ENCODE peak calls at places on chromosomes 16 and 17, in four cellular contexts. K, F, J and O are unnamed samples.

GRCh38 chr16:35146723-35147458 is 1687.5 kb downstream of the TP53TG3F start:
- DNase-seq in K (no peak), F (no peak), J (no peak), O (no peak)

GRCh38 chr16:85123891-85124635 is 11.8 kb upstream of the CIBAR2 start:
- DNase-seq in K (no peak), F (no peak), J (no peak), O (no peak)

GRCh38 chr17:29238133-29238850 is 8.4 kb upstream of the CRYBA1 start:
- DNase-seq in K (no peak), F (no peak), J (no peak), O (no peak)

GRCh38 chr17:20009052-20009301 is 182 bp upstream of the SPECC1 start:
- DNase-seq in K (no peak), F (peak; percentile 76), J (no peak), O (no peak)

GRCh38 chr17:8922451-8922850 is 43.1 kb downstream of the PIK3R5 start:
- DNase-seq in K (no peak), F (no peak), J (no peak), O (no peak)

GRCh38 chr17:83078378-83079339 is 750 bp upstream of the METRNL start:
- DNase-seq in K (no peak), F (no peak), J (no peak), O (no peak)

GRCh38 chr17:751269-752001 is 629 bp downstream of the GEMIN4 start:
- DNase-seq in K (no peak), F (peak; percentile 58), J (peak; percentile 37), O (no peak)

GRCh38 chr17:40564883-40565744 is at the start of gene CCR7:
- DNase-seq in K (no peak), F (no peak), J (peak; percentile 73), O (no peak)

GRCh38 chr17:69961488-69962145 is 113.4 kb upstream of the KCNJ16 start:
- DNase-seq in K (no peak), F (peak; percentile 7), J (peak; percentile 6), O (no peak)

GRCh38 chr17:71232801-71233559 is 887.8 kb upstream of the SOX9 start:
- DNase-seq in K (no peak), F (no peak), J (no peak), O (no peak)

GRCh38 chr17:39264119-39264518 is 38.4 kb upstream of the STAC2 start:
- DNase-seq in K (no peak), F (no peak), J (no peak), O (no peak)

GRCh38 chr16:68737730-68738590 is 868 bp downstream of the CDH1 start:
- DNase-seq in K (no peak), F (peak; percentile 73), J (no peak), O (no peak)

GRCh38 chr16:51374346-51374745 is 223.3 kb upstream of the SALL1 start:
- DNase-seq in K (no peak), F (no peak), J (no peak), O (no peak)

GRCh38 chr16:24580665-24581064 is 41.3 kb downstream of the RBBP6 start:
- DNase-seq in K (no peak), F (peak; percentile 33), J (no peak), O (no peak)

GRCh38 chr17:45425125-45425983 is 7.3 kb downstream of the ARHGAP27 start:
- DNase-seq in K (peak; percentile 99), F (peak; percentile 97), J (peak; percentile 77), O (no peak)

GRCh38 chr17:51761105-51761504 is 397.4 kb downstream of the CA10 start:
- DNase-seq in K (no peak), F (no peak), J (no peak), O (no peak)

GRCh38 chr17:71793550-71793949 is 327.3 kb upstream of the SOX9 start:
- DNase-seq in K (no peak), F (no peak), J (no peak), O (no peak)

GRCh38 chr17:17063546-17064122 is 21.4 kb downstream of the MPRIP start:
- DNase-seq in K (no peak), F (no peak), J (no peak), O (no peak)

GRCh38 chr17:6510321-6511023 is 45.9 kb downstream of the PITPNM3 start:
- DNase-seq in K (no peak), F (no peak), J (peak; percentile 13), O (no peak)

GRCh38 chr16:66457888-66458287 is 30.8 kb downstream of the BEAN1 start:
- DNase-seq in K (no peak), F (no peak), J (no peak), O (no peak)

GRCh38 chr16:88387941-88388627 is 5.3 kb downstream of the ZNF469 start:
- DNase-seq in K (peak; percentile 30), F (peak; percentile 74), J (no peak), O (no peak)

GRCh38 chr16:7967986-7968509 is 622.3 kb downstream of the TMEM114 start:
- DNase-seq in K (no peak), F (no peak), J (no peak), O (no peak)

GRCh38 chr16:11283820-11284248 is 2.7 kb upstream of the PRM1 start:
- DNase-seq in K (peak; percentile 69), F (no peak), J (no peak), O (no peak)

GRCh38 chr16:2706085-2706484 is 13.9 kb downstream of the PRSS27 start:
- DNase-seq in K (no peak), F (no peak), J (no peak), O (no peak)

GRCh38 chr17:17783825-17784598 is 52.8 kb downstream of the SREBF1 start:
- DNase-seq in K (no peak), F (no peak), J (no peak), O (peak; percentile 17)

GRCh38 chr16:75244844-75245758 is 6.3 kb downstream of the BCAR1 start:
- DNase-seq in K (peak; percentile 99), F (peak; percentile 67), J (no peak), O (no peak)

GRCh38 chr16:25587783-25588182 is 104.0 kb upstream of the HS3ST4 start:
- DNase-seq in K (no peak), F (no peak), J (no peak), O (no peak)

GRCh38 chr16:10770907-10771306 is 27.3 kb downstream of the NUBP1 start:
- DNase-seq in K (no peak), F (no peak), J (no peak), O (no peak)

GRCh38 chr17:40497704-40498103 is 3.7 kb downstream of the TNS4 start:
- DNase-seq in K (no peak), F (no peak), J (no peak), O (no peak)

GRCh38 chr16:77584205-77584859 is 138.0 kb upstream of the NUDT7 start:
- DNase-seq in K (peak; percentile 44), F (peak; percentile 43), J (peak; percentile 55), O (no peak)

GRCh38 chr16:73040136-73040535 is 7.8 kb downstream of the ZFHX3 start:
- DNase-seq in K (no peak), F (no peak), J (no peak), O (no peak)

GRCh38 chr16:59259964-59260348 is 525.8 kb upstream of the GOT2 start:
- DNase-seq in K (no peak), F (no peak), J (no peak), O (no peak)

GRCh38 chr16:66899945-66900688 is 18.6 kb downstream of the CDH16 start:
- DNase-seq in K (peak; percentile 72), F (peak; percentile 54), J (peak; percentile 97), O (no peak)

GRCh38 chr17:83161298-83162034 is 82.1 kb downstream of the METRNL start:
- DNase-seq in K (peak; percentile 79), F (no peak), J (no peak), O (no peak)

DNA sequence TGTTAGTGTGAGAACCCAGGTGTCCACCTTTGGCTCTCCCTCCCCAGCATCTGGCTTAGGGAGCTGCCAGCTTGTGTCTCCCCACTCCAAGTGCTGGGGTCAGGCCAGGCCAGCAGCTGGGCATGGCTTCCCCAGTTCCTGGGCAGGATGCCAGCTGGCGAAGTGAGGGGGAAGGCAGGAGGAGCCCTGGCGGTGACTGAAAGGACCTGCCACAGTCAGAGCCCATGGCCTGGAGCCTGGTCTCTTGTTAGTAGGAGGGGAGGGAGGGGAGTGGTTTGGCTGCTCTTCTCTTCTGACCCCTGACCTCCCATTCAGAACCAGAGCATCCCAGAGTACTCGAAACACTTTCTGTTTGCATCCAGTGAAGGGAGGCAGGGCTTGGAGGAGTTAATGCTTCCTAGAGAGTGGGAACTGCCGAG is 586 bp downstream of the CHD3 start:
- DNase-seq in K (peak; percentile 85), F (peak; percentile 98), J (peak; percentile 10), O (no peak)
- TF ChIP-seq POLR2AphosphoS2 in K (no peak), F (no peak), J (no peak), O (no peak)

DNA sequence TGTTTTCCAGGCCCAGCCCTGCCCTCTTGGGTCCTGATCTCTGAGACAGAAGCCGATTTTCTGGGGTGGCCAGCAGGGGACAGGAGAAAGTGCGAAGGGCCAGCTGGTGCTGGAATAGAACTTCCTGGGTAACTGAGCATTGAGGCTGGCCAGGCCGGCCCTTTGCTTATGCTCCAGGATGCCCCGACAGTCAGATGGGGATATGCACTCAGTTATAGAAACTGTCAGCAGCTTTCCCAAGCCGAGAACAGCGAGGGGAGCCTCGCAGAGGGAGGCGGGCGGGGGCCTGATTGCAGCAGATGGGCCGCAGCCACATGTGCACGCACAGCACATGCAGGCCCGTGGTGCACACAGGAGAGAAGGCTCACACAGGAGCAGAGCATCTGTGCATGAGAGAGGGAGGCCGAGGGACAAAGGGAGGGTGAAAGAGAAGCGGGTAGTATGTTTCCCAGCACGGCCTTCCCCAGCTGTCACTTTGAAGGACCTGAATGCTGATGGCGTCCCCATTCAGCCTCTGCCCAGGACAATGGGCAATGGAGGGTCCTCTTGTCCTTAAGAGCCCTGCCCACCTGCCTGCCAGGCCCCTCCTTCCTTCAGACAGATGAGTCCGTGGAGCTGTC is 565 bp downstream of the BTBD17 start:
- DNase-seq in K (no peak), F (no peak), J (no peak), O (no peak)
- TF ChIP-seq POLR2AphosphoS2 in K (no peak), F (no peak), J (no peak), O (no peak)

DNA sequence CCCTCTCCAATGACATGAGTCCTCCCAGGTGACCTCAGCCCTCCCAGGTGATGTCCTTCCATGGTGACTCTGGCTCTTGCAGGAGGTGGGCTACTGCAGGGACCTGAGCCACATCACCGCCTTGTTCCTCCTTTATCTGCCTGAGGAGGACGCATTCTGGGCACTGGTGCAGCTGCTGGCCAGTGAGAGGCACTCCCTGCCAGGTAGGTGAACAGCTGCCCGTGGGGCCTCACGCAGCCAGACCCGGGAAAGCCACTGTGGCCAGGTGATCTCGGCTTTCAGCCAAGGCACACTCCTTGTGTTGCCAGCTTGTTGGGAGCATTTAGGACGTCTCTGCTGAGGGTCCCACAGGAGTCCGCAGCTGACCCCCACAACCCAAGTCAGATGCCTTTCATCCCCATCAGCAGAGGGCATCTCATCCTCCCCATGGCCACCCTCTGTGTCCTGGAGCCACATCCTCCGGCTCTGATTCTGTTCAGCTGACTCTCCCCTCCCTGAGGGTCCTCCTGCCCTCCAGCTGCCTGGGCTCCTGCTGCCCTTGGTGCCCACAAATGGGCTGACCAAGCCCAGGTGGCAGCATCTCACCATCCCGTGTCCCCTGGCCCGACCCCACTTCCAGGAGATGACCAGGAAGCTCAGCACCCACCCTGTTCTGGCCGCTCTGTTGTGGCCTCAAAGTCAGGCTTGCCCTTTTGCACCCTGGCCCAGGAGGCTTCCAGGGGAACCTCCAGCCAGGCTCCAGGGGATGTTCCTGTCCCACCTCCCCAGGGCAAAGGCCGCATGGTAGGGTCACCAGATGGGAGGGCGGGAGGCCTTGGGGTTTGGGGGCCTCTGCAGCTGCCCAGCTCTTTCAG is 20.1 kb downstream of the USP6 start:
- DNase-seq in K (no peak), F (no peak), J (no peak), O (no peak)
- TF ChIP-seq POLR2AphosphoS2 in K (no peak), F (no peak), J (no peak), O (no peak)

DNA sequence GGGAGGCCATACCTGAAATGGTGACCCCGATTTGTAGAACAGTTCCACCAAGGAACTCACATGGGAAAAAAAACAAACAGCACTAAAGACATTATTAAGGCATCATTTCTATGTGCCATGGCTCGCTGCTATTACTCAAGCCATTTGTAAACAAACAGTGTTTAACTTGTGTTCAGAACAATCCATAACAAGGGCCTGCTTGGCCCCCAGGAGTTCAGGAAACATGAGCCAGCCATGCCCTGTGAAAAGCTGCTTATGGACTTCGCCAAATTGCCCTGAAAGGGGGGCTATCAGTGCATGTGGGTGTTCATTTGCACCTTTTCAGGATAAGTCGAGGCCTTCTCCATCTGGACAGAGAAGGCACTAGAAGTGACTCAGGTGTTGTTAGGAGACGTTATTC is 8.0 kb downstream of the POLR3K start:
- DNase-seq in K (peak; percentile 60), F (no peak), J (no peak), O (no peak)
- TF ChIP-seq POLR2AphosphoS2 in K (no peak), F (no peak), J (no peak), O (no peak)